ENCODE peak calls at places on chromosomes 11 and 22, in four cellular contexts. Y is GM23248, R is lower lobe of right lung, W is keratinocyte. T is an unnamed sample.

GRCh38 chr11:450809-451451 is 851 bp downstream of the PTDSS2 start:
- DNase-seq in Y (peak; percentile 85), R (peak; percentile 82), W (no peak), T (peak; percentile 26)

GRCh38 chr11:70621241-70621640 is 222.9 kb downstream of the CTTN start:
- DNase-seq in Y (no peak), R (no peak), W (no peak), T (no peak)

GRCh38 chr11:120832609-120833221 is 191.2 kb upstream of the TBCEL start:
- DNase-seq in Y (no peak), R (no peak), W (no peak), T (no peak)

GRCh38 chr22:30265131-30265720 is 1.4 kb downstream of the OSM start:
- DNase-seq in Y (no peak), R (no peak), W (no peak), T (no peak)

GRCh38 chr11:125410091-125410490 is 86.0 kb downstream of the FEZ1 start:
- DNase-seq in Y (peak; percentile 20), R (no peak), W (peak; percentile 23), T (no peak)

GRCh38 chr11:83574516-83574915 is 288.3 kb upstream of the CCDC90B start:
- DNase-seq in Y (peak; percentile 70), R (no peak), W (peak; percentile 41), T (peak; percentile 18)

GRCh38 chr11:19742595-19743292 is 30.1 kb downstream of the NAV2 start:
- DNase-seq in Y (peak; percentile 79), R (peak; percentile 79), W (peak; percentile 25), T (no peak)

GRCh38 chr11:125778728-125779127 is at the start of gene PATE2:
- DNase-seq in Y (no peak), R (no peak), W (no peak), T (no peak)

GRCh38 chr22:22195265-22196017 is 49.1 kb upstream of the VPREB1 start:
- DNase-seq in Y (peak; percentile 59), R (peak; percentile 74), W (peak; percentile 45), T (peak; percentile 29)

GRCh38 chr11:72146625-72147024 is 11.1 kb downstream of the FOLR3 start:
- DNase-seq in Y (no peak), R (no peak), W (no peak), T (no peak)

GRCh38 chr11:122344281-122344680 is 228.3 kb upstream of the BLID start:
- DNase-seq in Y (peak; percentile 83), R (no peak), W (peak; percentile 4), T (no peak)

GRCh38 chr11:17578296-17578695 is 31.2 kb downstream of the OTOG start:
- DNase-seq in Y (no peak), R (no peak), W (no peak), T (no peak)

GRCh38 chr11:21142007-21142406 is 472.6 kb downstream of the NELL1 start:
- DNase-seq in Y (no peak), R (no peak), W (no peak), T (no peak)

GRCh38 chr11:61149624-61150615 is 11.3 kb downstream of the VPS37C start:
- DNase-seq in Y (no peak), R (peak; percentile 62), W (no peak), T (no peak)

GRCh38 chr11:118895093-118896039 is 11.7 kb downstream of the CXCR5 start:
- DNase-seq in Y (no peak), R (no peak), W (no peak), T (no peak)

GRCh38 chr22:26675687-26676273 is 18.4 kb downstream of the MIAT start:
- DNase-seq in Y (no peak), R (no peak), W (no peak), T (no peak)

GRCh38 chr11:116513894-116514293 is 258.9 kb downstream of the BUD13 start:
- DNase-seq in Y (peak; percentile 62), R (no peak), W (no peak), T (no peak)

GRCh38 chr11:6217722-6218121 is 12.4 kb downstream of the C11orf42 start:
- DNase-seq in Y (no peak), R (no peak), W (no peak), T (no peak)

GRCh38 chr11:64409707-64410395 is 50.9 kb downstream of the RPS6KA4 start:
- DNase-seq in Y (peak; percentile 12), R (no peak), W (no peak), T (no peak)

GRCh38 chr11:3154001-3154599 is 11.0 kb downstream of the OSBPL5 start:
- DNase-seq in Y (no peak), R (no peak), W (no peak), T (no peak)

GRCh38 chr11:103872748-103873147 is 163.7 kb upstream of the DDI1 start:
- DNase-seq in Y (no peak), R (no peak), W (no peak), T (no peak)

GRCh38 chr11:93967944-93968343 is 53.2 kb upstream of the HEPHL1 start:
- DNase-seq in Y (no peak), R (no peak), W (no peak), T (no peak)

GRCh38 chr11:74691755-74692154 is 39.5 kb downstream of the CHRDL2 start:
- DNase-seq in Y (no peak), R (no peak), W (no peak), T (no peak)

GRCh38 chr11:106461839-106462545 is 384.5 kb downstream of the AASDHPPT start:
- DNase-seq in Y (no peak), R (no peak), W (no peak), T (no peak)

GRCh38 chr22:31932863-31933262 is 11.5 kb upstream of the YWHAH start:
- DNase-seq in Y (no peak), R (no peak), W (no peak), T (no peak)

GRCh38 chr22:30881361-30882180 is 87.0 kb downstream of the MORC2 start:
- DNase-seq in Y (no peak), R (peak; percentile 34), W (no peak), T (no peak)

GRCh38 chr11:123434262-123434661 is 4.2 kb downstream of the GRAMD1B start:
- DNase-seq in Y (peak; percentile 59), R (no peak), W (no peak), T (no peak)

GRCh38 chr22:42938976-42939375 is 76.0 kb downstream of the PACSIN2 start:
- DNase-seq in Y (peak; percentile 30), R (no peak), W (no peak), T (no peak)

DNA sequence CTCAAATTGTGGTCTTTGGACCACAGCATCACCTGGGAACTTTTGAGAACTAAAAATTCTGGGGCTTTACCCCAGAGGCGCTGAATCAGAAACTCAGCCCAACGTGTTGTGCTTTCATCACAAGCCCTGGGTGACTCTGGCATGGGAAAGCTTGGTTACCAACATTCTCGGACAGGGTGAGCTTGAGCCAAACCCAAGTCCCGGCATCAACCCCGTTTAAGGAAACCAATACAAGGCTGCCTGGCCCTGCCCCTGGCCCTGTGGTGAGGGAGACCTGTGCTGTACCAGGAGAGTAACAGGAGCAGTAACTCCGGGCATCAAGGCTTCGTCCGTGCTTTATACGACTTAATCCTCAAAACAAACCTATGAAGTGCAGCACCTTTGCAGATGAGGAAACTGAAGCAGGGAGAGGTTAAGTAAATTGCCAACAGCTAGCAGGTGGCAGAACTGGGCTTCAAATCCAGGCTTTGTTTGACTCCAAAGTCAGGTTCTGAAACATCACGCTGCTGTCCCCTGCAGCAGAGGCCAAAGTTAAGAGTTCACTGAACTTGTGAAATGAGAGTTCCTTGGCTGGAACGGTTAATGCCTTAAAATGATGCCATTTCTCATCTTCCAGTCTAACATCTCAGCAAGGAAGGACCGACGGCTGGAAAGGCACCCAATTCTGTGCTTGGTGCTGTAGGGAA is 64.1 kb upstream of the BID start:
- DNase-seq in Y (no peak), R (no peak), W (no peak), T (no peak)
- H3K27ac ChIP-seq in Y (no peak overlapping the region), R (no peak overlapping the region), W (no peak overlapping the region), T (no peak overlapping the region)

GRCh38 chr22:38071421-38072321 is 12.3 kb downstream of the SLC16A8 start:
- DNase-seq in Y (no peak), R (peak; percentile 35), W (no peak), T (no peak)

GRCh38 chr22:38068641-38069371 is 11.6 kb downstream of the PICK1 start:
- DNase-seq in Y (no peak), R (no peak), W (no peak), T (no peak)

GRCh38 chr22:38072322-38073149 is 11.4 kb downstream of the SLC16A8 start:
- DNase-seq in Y (no peak), R (peak; percentile 32), W (no peak), T (no peak)

GRCh38 chr22:38069372-38070249 is 12.4 kb downstream of the PICK1 start:
- DNase-seq in Y (peak; percentile 21), R (no peak), W (no peak), T (no peak)

DNA sequence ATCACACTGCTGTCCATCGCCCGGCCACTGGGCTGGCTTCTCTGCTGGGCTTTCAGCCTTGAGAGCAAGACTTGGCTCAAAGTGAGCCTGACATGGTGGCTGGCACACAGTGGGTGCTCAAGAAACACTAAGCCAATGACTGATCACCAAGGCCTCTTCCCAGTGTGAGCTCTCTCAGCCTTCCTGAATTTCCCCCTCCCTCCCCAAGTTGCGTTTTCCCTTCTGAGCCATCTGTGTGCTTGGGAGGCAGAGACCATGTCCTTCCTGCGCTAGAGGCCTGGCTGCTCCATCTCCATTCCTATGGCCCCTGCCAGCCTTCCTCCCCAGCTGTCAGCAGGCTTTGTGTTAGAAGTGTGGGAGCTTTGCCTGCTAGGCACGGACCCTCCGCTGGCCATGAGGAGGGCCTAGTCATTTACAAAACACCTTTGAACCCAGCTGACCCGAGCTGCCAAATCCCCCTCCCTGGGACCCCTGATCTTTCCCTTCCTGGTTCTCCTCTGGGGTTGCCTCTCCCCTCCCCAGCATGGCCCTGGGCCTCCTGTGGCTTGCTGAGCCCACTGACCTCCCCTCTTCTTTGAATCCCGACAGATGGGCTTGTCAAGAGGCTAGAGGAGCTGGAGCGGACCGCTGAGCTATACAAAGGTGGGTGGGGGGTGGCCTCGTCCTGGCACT is 13.2 kb downstream of the PICK1 start:
- DNase-seq in Y (no peak), R (no peak), W (no peak), T (no peak)
- H3K27ac ChIP-seq in Y (no peak overlapping the region), R (peak overlapping the region; percentile 36), W (no peak overlapping the region), T (no peak overlapping the region)

GRCh38 chr22:17946691-17947367 is 77.5 kb downstream of the MICAL3 start:
- DNase-seq in Y (no peak), R (no peak), W (no peak), T (no peak)
- H3K27ac ChIP-seq in Y (no peak overlapping the region), R (no peak overlapping the region), W (peak overlapping the region; percentile 32), T (no peak overlapping the region)

GRCh38 chr22:41488076-41488475 is 19.2 kb downstream of the ACO2 start:
- DNase-seq in Y (no peak), R (no peak), W (no peak), T (no peak)

GRCh38 chr22:41488596-41489385 is 19.9 kb downstream of the ACO2 start:
- DNase-seq in Y (no peak), R (no peak), W (no peak), T (no peak)

GRCh38 chr22:41487037-41487963 is 18.4 kb downstream of the ACO2 start:
- DNase-seq in Y (no peak), R (no peak), W (no peak), T (no peak)

DNA sequence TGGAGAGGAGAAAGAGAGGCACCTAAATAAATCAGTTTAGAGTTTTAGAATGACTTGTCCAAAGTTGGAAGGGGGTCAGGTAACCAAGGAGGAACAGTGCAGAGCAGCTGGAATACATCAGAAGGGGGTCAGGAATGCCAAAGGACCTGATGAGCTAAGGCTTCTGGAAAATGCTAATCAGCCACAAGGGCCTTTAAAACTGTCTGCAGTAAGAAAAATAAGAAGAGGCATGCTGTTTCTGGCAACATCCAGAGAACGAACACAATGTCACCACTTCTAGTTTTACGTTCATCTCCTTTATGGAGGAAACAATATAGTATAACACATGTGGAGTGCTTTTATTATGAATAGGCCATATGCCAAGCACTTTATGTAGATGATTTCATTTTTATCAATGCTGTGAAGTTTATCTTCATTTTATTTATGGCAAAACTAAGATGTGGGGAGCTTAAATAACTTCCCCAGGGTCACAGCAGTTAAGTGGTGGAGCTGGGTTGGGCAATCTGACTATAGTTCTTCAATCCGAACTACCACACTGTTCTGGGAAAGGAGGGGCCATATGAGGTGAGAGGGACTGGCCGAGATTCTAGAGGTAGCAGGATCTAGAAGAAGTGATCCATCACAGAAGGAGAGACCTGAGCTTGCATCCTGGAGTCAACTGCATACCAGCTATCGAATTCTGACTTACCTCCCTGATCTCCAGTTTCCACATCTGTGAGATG is 22.6 kb downstream of the ACO2 start:
- DNase-seq in Y (no peak), R (no peak), W (no peak), T (no peak)
- H3K27ac ChIP-seq in Y (no peak overlapping the region), R (no peak overlapping the region), W (no peak overlapping the region), T (no peak overlapping the region)